ENCODE peak calls at places on chromosomes 3 and 15, in ten cellular contexts. Z, A, Q, D, B, O, F, T, G and J are unnamed samples.

GRCh38 chr15:57649138-57649537 is 57.4 kb upstream of the POLR2M start:
- DNase-seq in D (no peak), A (no peak), T (no peak), B (no peak), F (no peak), G (no peak), Q (no peak), O (no peak), Z (no peak), J (no peak)

GRCh38 chr3:25576836-25577454 is 87.8 kb downstream of the TOP2B start:
- DNase-seq in D (no peak), T (no peak), Z (no peak), O (no peak), F (peak; percentile 18), A (no peak), G (no peak), Q (no peak), B (no peak), J (no peak)

GRCh38 chr3:110895054-110895453 is 176.6 kb upstream of the NECTIN3 start:
- DNase-seq in A (no peak), O (no peak), Q (no peak), D (no peak), F (no peak), G (no peak), Z (no peak), B (no peak), T (no peak), J (no peak)

GRCh38 chr3:66789584-66790237 is 208.4 kb upstream of the KBTBD8 start:
- DNase-seq in D (no peak), G (no peak), Q (no peak), B (no peak), T (no peak), F (no peak), Z (no peak), A (peak; percentile 45), O (no peak), J (no peak)

GRCh38 chr3:100141576-100141975 is 27.3 kb upstream of the FILIP1L start:
- DNase-seq in O (no peak), F (no peak), D (no peak), T (no peak), B (no peak), Q (no peak), G (no peak), A (no peak), Z (no peak), J (no peak)

GRCh38 chr3:186367631-186368030 is 5.6 kb upstream of the DGKG start:
- DNase-seq in O (peak; percentile 18), Z (no peak), D (no peak), F (no peak), T (no peak), G (no peak), A (no peak), B (no peak), Q (no peak), J (no peak)

GRCh38 chr3:16060945-16061344 is 113.5 kb upstream of the GALNT15 start:
- DNase-seq in T (no peak), B (no peak), Z (peak; percentile 95), Q (no peak), A (peak; percentile 86), G (peak; percentile 71), D (no peak), O (peak; percentile 14), F (no peak), J (no peak)

GRCh38 chr3:32816439-32817194 is 1.2 kb upstream of the TRIM71 start:
- DNase-seq in F (peak; percentile 82), Z (no peak), G (no peak), A (no peak), D (peak; percentile 16), Q (no peak), O (no peak), T (peak; percentile 74), B (peak; percentile 47), J (peak; percentile 44)

GRCh38 chr3:74661672-74662071 is 47.2 kb upstream of the CNTN3 start:
- DNase-seq in Q (no peak), B (no peak), G (no peak), T (no peak), Z (no peak), F (peak; percentile 3), D (no peak), O (no peak), A (no peak), J (no peak)

DNA sequence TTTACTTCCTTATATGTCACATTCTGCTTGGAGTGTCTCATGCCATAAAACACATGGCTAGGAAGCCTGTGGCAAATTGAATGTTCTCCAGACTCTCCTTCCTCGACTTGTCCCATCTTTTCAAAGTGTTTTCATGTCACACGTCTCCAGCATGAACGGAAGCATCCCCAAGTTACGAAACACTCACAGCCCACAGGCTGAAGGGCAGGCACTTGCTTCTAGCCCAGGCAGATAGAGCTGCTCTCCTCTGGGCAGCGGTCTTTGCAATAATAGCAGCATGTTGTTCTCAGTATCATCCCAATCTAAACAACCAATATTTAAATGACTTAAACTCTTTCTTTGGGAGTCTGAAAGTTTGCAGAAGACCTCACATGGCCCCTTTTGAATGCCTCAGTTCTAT is 85.3 kb upstream of the ADAMTS9 start:
- DNase-seq in F (peak; percentile 4), Q (no peak), D (no peak), A (no peak), T (no peak), G (no peak), O (peak; percentile 23), B (no peak), Z (no peak), J (no peak)
- TF ChIP-seq POLR2A in F (no peak), Q (no peak), D (no peak), A (no peak), T (no peak), G (no peak), O (no peak), B (no peak), Z (no peak), J (no peak)

DNA sequence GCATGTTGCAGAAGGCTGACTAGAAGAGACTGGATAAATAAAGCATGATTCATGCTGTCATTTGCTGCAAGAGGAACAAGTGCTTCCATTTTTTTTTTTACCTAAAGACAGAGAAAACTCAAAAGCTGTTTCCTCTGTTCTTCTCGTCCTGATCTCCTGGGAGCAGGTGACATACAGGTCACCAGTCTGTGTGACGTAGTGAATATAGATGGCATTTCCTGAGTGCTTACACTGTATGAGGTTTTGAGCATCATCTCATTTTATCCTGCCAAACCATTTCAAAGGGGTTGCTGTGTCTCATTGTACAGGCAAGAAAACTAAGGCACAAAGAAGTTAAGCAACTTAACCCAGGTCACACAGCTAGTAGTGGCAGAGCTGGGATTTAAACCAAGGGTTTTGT is 208.5 kb downstream of the SHQ1 start:
- DNase-seq in B (no peak), A (no peak), Q (no peak), Z (no peak), G (no peak), O (no peak), D (no peak), F (no peak), T (no peak), J (no peak)
- TF ChIP-seq POLR2A in B (no peak), A (no peak), Q (no peak), Z (no peak), G (no peak), O (no peak), D (no peak), F (no peak), T (no peak), J (no peak)

GRCh38 chr3:133573629-133574194 is at the start of gene CDV3:
- DNase-seq in Z (no peak), A (peak; percentile 40), T (peak; percentile 80), D (no peak), F (no peak), G (no peak), O (no peak), Q (no peak), B (peak; percentile 27), J (no peak)
- TF ChIP-seq POLR2A in Z (peak; percentile 74), A (peak; percentile 91), T (peak; percentile 69), D (peak; percentile 52), F (peak; percentile 79), G (peak; percentile 88), O (peak; percentile 89), Q (peak; percentile 93), B (no peak), J (no peak)

DNA sequence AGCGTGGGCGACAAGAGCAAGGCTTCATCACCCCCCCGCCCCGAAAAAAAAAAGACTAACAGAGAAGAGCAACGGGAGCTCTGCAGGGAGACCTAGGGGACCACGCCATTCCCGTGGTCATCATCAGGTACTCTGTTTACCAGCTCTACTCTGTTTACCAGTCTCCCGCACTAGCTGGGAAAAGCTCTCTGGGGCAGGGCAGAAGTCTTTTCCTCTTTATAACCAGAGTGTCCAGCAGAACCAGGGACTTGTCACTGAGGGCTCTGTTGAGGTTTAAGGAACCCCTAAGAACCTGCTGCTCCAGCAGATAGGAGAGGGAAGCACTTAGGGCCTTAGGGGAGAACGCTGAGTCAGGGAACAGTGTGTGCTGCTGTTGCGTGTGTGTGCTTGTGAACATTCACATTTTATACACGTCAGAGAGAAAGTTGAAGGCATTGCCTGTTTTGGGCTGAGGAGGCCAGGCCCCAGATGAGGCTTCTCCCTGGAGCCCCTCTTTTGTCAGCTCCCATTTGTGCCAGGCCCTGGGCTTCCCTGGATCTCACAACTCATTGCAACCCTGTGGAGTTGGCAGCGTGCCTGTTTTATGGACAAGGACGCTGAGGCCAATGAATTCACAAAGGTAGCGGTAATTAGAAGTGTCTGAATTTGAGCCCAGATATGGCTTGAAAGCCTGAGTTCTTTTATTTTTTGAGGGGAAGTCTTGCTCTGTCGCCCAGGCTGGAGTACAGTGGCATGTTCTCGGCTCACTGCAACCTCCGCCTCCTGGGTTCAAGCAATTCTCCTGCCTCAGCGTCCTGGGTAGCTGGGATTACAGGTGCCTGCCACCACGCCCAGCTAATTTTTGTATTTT is 24.2 kb upstream of the ERICH6 start:
- DNase-seq in G (no peak), O (no peak), Z (no peak), Q (no peak), A (no peak), T (no peak), B (no peak), F (no peak), D (no peak), J (peak; percentile 92)
- TF ChIP-seq POLR2A in G (no peak), O (no peak), Z (no peak), Q (no peak), A (no peak), T (no peak), B (no peak), F (no peak), D (no peak), J (peak; percentile 82)

DNA sequence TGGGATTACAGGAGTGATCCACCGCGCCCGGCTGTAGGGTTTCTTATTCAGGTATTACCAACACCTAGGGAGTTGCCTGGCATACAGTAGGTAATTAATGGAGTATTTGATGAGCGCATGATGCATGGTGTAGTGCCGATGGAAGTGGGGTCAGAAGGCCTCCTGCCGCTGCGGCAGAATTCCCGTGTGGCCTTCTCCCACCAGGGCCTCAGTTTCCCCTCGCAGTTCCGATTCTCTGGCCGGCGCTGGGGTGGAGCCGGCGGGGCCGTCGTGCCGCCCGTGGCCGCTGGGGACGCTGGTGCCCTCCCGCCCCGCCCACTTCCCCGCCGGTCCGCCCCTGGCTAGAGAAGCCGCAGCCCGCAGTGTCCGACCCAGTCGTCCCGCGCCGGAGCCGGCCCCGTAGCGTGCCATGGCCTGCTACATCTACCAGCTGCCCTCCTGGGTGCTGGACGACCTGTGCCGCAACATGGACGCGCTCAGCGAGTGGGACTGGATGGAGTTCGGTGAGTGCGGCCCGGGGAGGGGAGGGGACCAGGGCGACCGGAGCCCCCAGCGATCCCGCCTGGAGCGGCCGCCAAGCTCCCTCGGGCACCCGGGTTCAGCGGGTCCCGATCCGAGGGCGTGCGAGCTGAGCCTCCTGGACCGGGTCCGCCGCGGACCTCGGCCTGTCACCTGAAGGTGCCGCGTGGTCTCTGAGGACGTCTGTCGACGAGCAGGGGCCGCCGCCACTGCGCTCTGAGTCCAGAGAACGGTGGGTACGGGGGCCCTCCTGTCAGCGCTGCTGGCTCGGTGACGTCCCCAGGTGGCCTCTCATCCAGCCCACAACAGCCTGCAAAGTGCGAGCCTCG is at the start of gene IRAK2:
- DNase-seq in B (peak; percentile 83), D (peak; percentile 66), Q (no peak), G (peak; percentile 72), O (peak; percentile 73), F (peak; percentile 63), Z (peak; percentile 50), T (peak; percentile 90), A (peak; percentile 73), J (peak; percentile 76)
- TF ChIP-seq POLR2A in B (no peak), D (peak; percentile 75), Q (no peak), G (no peak), O (no peak), F (no peak), Z (peak; percentile 86), T (no peak), A (peak; percentile 64), J (peak; percentile 31)